ENCODE peak calls at places on chromosomes 4 and X, in six cellular contexts. Y is GM19239; D is CD4-positive, alpha-beta memory T cell; R is ovary; U is retina; X is breast epithelium. B is an unnamed sample.

GRCh38 chrX:129808829-129809745 is 29.3 kb downstream of the SASH3 start:
- DNase-seq in Y (no peak), D (no peak), R (no peak), U (no peak), X (no peak), B (no peak)

GRCh38 chr4:130736436-130737185 is 1640.7 kb downstream of the C4orf33 start:
- DNase-seq in Y (no peak), D (no peak), R (no peak), U (no peak), X (no peak), B (no peak)

GRCh38 chr4:71944956-71945355 is 86.8 kb upstream of the NPFFR2 start:
- DNase-seq in Y (no peak), D (no peak), R (no peak), U (no peak), X (no peak), B (no peak)

GRCh38 chrX:17433965-17434364 is 59.0 kb downstream of the NHS start:
- DNase-seq in Y (no peak), D (no peak), R (no peak), U (no peak), X (no peak), B (no peak)

GRCh38 chr4:165844151-165844550 is 28.9 kb upstream of the TLL1 start:
- DNase-seq in Y (no peak), D (no peak), R (no peak), U (no peak), X (no peak), B (no peak)

GRCh38 chrX:72306851-72307645 is 1.3 kb upstream of the CITED1 start:
- DNase-seq in Y (peak), D (no peak), R (peak), U (peak), X (no peak), B (peak)

GRCh38 chrX:40090961-40091360 is 6.8 kb downstream of the BCOR start:
- DNase-seq in Y (no peak), D (no peak), R (no peak), U (peak), X (no peak), B (no peak)

GRCh38 chrX:17744896-17745523 is 7.7 kb downstream of the SCML1 start:
- DNase-seq in Y (no peak), D (no peak), R (no peak), U (no peak), X (no peak), B (no peak)

GRCh38 chr4:6610856-6611430 is 29.5 kb upstream of the MRFAP1 start:
- DNase-seq in Y (no peak), D (no peak), R (no peak), U (no peak), X (no peak), B (no peak)

GRCh38 chrX:16825306-16826035 is 39.2 kb downstream of the TXLNG start:
- DNase-seq in Y (no peak), D (no peak), R (no peak), U (no peak), X (no peak), B (no peak)

GRCh38 chr4:1494416-1495315 is 88.4 kb upstream of the NKX1-1 start:
- DNase-seq in Y (no peak), D (no peak), R (no peak), U (no peak), X (no peak), B (no peak)

GRCh38 chrX:134752558-134752957 is 94.3 kb upstream of the PLAC1 start:
- DNase-seq in Y (no peak), D (no peak), R (no peak), U (no peak), X (no peak), B (no peak)

GRCh38 chrX:131677655-131678628 is 134.1 kb downstream of the OR13H1 start:
- DNase-seq in Y (peak), D (peak), R (peak), U (peak), X (no peak), B (peak)

GRCh38 chr4:153747406-153747805 is 12.4 kb downstream of the RNF175 start:
- DNase-seq in Y (no peak), D (no peak), R (no peak), U (no peak), X (no peak), B (no peak)

GRCh38 chr4:108849611-108850406 is 87.0 kb upstream of the ETNPPL start:
- DNase-seq in Y (peak), D (no peak), R (no peak), U (no peak), X (no peak), B (no peak)

GRCh38 chrX:71154641-71155040 is 10.0 kb downstream of the NLGN3 start:
- DNase-seq in Y (no peak), D (no peak), R (no peak), U (no peak), X (no peak), B (no peak)

GRCh38 chrX:43870011-43870410 is 12.2 kb downstream of the MAOB start:
- DNase-seq in Y (no peak), D (peak), R (no peak), U (no peak), X (no peak), B (no peak)

GRCh38 chr4:54545663-54546424 is 111.9 kb upstream of the KIT start:
- DNase-seq in Y (no peak), D (no peak), R (no peak), U (no peak), X (no peak), B (no peak)

GRCh38 chr4:14711259-14711658 is 291.0 kb upstream of the CPEB2 start:
- DNase-seq in Y (no peak), D (no peak), R (no peak), U (no peak), X (no peak), B (no peak)

GRCh38 chrX:124232523-124233201 is 99.8 kb upstream of the TEX13D start:
- DNase-seq in Y (no peak), D (no peak), R (no peak), U (no peak), X (no peak), B (no peak)

GRCh38 chr4:3712112-3712805 is 53.9 kb upstream of the ADRA2C start:
- DNase-seq in Y (no peak), D (no peak), R (peak), U (no peak), X (no peak), B (no peak)

GRCh38 chr4:156749791-156750403 is 221.7 kb downstream of the PDGFC start:
- DNase-seq in Y (no peak), D (no peak), R (no peak), U (no peak), X (no peak), B (no peak)

GRCh38 chr4:129344058-129344457 is 248.1 kb downstream of the C4orf33 start:
- DNase-seq in Y (peak), D (no peak), R (no peak), U (no peak), X (no peak), B (no peak)

GRCh38 chr4:59518005-59518823 is 1681.9 kb upstream of the ADGRL3 start:
- DNase-seq in Y (no peak), D (no peak), R (no peak), U (no peak), X (no peak), B (no peak)

GRCh38 chrX:107542500-107542899 is 85.8 kb upstream of the PRPS1 start:
- DNase-seq in Y (no peak), D (no peak), R (no peak), U (peak), X (no peak), B (no peak)

GRCh38 chr4:89398146-89398545 is 90.5 kb upstream of the GPRIN3 start:
- DNase-seq in Y (no peak), D (no peak), R (no peak), U (no peak), X (no peak), B (no peak)

GRCh38 chr4:41448935-41449334 is 89.0 kb upstream of the LIMCH1 start:
- DNase-seq in Y (no peak), D (no peak), R (peak), U (no peak), X (no peak), B (peak)

GRCh38 chrX:123263246-123263757 is 79.2 kb downstream of the GRIA3 start:
- DNase-seq in Y (no peak), D (no peak), R (no peak), U (peak), X (no peak), B (no peak)

GRCh38 chrX:18119856-18120255 is 100.8 kb downstream of the BEND2 start:
- DNase-seq in Y (no peak), D (no peak), R (no peak), U (no peak), X (no peak), B (no peak)

GRCh38 chrX:17459008-17459407 is 84.0 kb downstream of the NHS start:
- DNase-seq in Y (no peak), D (no peak), R (peak), U (no peak), X (no peak), B (peak)

GRCh38 chrX:46979340-46979739 is 67.1 kb downstream of the JADE3 start:
- DNase-seq in Y (no peak), D (no peak), R (no peak), U (no peak), X (no peak), B (no peak)

GRCh38 chr4:183100827-183101226 is 1.8 kb downstream of the WWC2 start:
- DNase-seq in Y (no peak), D (no peak), R (no peak), U (no peak), X (no peak), B (no peak)

GRCh38 chr4:180336494-180337090 is 1906.6 kb upstream of the TENM3 start:
- DNase-seq in Y (no peak), D (no peak), R (no peak), U (no peak), X (no peak), B (no peak)

GRCh38 chr4:150217804-150218203 is 139.6 kb downstream of the DCLK2 start:
- DNase-seq in Y (no peak), D (no peak), R (no peak), U (no peak), X (no peak), B (no peak)

GRCh38 chr4:72424006-72424405 is 145.0 kb downstream of the ADAMTS3 start:
- DNase-seq in Y (no peak), D (no peak), R (no peak), U (no peak), X (no peak), B (no peak)

GRCh38 chr4:110108960-110109359 is 89.5 kb downstream of the ELOVL6 start:
- DNase-seq in Y (no peak), D (no peak), R (no peak), U (no peak), X (no peak), B (no peak)

GRCh38 chrX:115138040-115138439 is 51.2 kb upstream of the RBMXL3 start:
- DNase-seq in Y (no peak), D (no peak), R (no peak), U (no peak), X (no peak), B (no peak)

GRCh38 chr4:69532125-69532524 is 36.4 kb upstream of the UGT2B4 start:
- DNase-seq in Y (no peak), D (no peak), R (no peak), U (no peak), X (no peak), B (no peak)

B was measured in psoas muscle.